ENCODE peak calls at places on chromosome 1, in seven cellular contexts. N, P, V, X, F, Q and B are unnamed samples.

GRCh38 chr1:86567341-86567740 is 20.5 kb downstream of the CLCA4 start:
- DNase-seq in N (no peak), F (no peak), X (no peak), Q (no peak), V (no peak), P (no peak), B (no peak)

GRCh38 chr1:198175418-198176170 is 18.8 kb downstream of the NEK7 start:
- DNase-seq in Q (no peak), P (no peak), N (no peak), X (no peak), V (no peak), F (no peak), B (no peak)

GRCh38 chr1:44288883-44289282 is 66.2 kb downstream of the ERI3 start:
- DNase-seq in V (no peak), Q (no peak), P (no peak), F (no peak), X (no peak), N (no peak), B (no peak)

GRCh38 chr1:178189814-178190213 is 95.9 kb downstream of the RASAL2 start:
- DNase-seq in P (no peak), Q (no peak), F (peak; percentile 57), X (no peak), N (no peak), V (peak; percentile 36), B (no peak)

GRCh38 chr1:55716610-55717009 is 501.4 kb upstream of the USP24 start:
- DNase-seq in Q (no peak), P (no peak), N (no peak), X (no peak), V (no peak), F (no peak), B (no peak)

GRCh38 chr1:160068231-160068630 is 1.7 kb downstream of the KCNJ10 start:
- DNase-seq in F (no peak), X (no peak), N (no peak), P (no peak), Q (no peak), V (no peak), B (no peak)

GRCh38 chr1:62229932-62230331 is 35.3 kb downstream of the L1TD1 start:
- DNase-seq in X (peak; percentile 44), P (no peak), Q (no peak), V (no peak), F (peak; percentile 57), N (no peak), B (no peak)

GRCh38 chr1:178919581-178919980 is 48.7 kb upstream of the ANGPTL1 start:
- DNase-seq in P (no peak), X (no peak), Q (no peak), F (no peak), V (no peak), N (no peak), B (no peak)

GRCh38 chr1:9827558-9828185 is 3.9 kb upstream of the CLSTN1 start:
- DNase-seq in V (no peak), X (no peak), P (no peak), F (no peak), N (no peak), Q (peak; percentile 60), B (no peak)

GRCh38 chr1:26540346-26540745 is 10.8 kb downstream of the RPS6KA1 start:
- DNase-seq in P (no peak), V (no peak), X (no peak), F (no peak), Q (no peak), N (no peak), B (peak; percentile 35)

GRCh38 chr1:160454371-160455152 is 54.2 kb downstream of the VANGL2 start:
- DNase-seq in P (no peak), N (no peak), F (no peak), V (no peak), Q (no peak), X (no peak), B (no peak)

DNA sequence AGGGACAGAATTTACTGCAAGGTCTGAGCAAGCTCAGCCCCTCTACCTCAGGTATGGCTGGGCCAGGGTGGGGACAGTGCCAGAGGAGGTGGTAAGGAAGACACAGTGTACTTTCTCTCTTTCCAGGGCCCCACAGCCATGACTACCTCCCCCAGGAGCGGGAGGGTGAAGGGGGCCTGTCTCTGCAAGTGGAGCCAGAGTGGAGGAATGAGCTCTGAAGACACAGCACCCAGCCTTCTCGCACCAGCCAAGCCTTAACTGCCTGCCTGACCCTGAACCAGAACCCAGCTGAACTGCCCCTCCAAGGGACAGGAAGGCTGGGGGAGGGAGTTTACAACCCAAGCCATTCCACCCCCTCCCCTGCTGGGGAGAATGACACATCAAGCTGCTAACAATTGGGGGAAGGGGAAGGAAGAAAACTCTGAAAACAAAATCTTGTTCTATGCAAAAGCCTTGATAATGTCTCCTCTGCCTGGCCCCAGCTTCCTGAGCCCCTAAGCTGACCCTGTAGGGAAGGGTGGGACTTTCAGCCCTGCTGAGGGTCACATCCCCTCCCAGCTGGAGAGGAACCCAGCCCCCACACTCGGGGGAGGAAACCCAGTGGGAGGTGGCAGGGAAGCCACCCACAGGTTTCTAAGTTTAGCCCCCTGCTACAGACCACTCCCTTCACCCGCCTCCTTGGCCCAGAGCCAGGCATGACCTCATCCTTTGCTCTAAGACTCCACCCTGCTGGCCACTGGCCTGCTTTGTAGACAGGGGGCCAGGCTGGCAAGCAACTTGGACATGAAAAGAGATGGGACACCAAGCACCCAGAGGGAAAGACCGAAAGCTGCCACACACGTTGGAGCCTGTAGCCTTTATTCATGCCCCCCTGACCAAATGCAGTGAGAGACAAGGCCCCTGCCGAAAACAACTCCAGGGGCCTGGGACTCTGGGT is 6.4 kb downstream of the RHOC start:
- DNase-seq in F (peak; percentile 87), P (peak; percentile 97), Q (peak; percentile 100), X (peak; percentile 98), V (peak; percentile 99), N (peak; percentile 79), B (peak; percentile 99)
- H3K4me1 ChIP-seq in F (peaks cover 54% of the 10 kb centered on the region), P (peaks cover 73% of the 10 kb centered on the region), Q (no peaks in the 10 kb centered on the region), X (peaks cover 16% of the 10 kb centered on the region), V (peaks cover 17% of the 10 kb centered on the region), N (peaks cover 37% of the 10 kb centered on the region), B (peaks cover 68% of the 10 kb centered on the region)

DNA sequence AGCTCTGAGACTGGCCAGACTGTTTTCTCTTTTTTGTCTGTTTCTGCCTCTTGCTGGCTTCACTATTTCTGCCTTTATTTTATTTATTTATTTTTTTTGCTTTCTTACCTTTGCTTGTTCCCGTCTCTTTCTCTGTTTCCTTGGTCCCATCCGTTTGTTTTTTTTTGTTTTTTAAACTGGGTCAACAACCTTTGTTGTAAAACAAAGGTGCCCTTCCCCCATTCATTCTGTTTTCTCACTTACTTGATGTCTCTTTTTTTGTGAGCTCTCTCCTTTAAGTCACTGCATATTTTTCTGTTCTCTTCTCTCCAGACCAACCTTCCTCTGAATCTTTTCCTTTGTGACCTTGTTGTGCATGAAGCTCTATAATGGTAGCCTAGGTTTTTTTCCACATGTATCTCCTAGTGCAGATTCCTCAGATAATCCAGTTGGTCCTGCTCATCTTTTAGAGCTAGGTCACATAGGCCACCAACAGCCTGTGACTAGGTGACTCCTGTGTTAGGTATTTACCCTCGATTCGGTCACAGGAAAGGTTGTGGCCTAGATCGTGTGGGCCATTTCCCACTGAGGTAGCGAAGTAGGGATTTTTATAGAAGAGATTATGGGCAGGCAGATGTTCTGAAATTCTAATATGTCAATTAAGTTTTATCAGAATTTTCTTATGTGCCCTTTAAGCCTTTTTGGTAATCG is 15.9 kb downstream of the GNAI3 start:
- DNase-seq in V (no peak), P (no peak), F (no peak), Q (no peak), N (no peak), X (no peak), B (no peak)
- H3K4me1 ChIP-seq in V (peaks cover 4% of the 10 kb centered on the region), P (peaks cover 50% of the 10 kb centered on the region), F (peaks cover 11% of the 10 kb centered on the region), Q (no peaks in the 10 kb centered on the region), N (peaks cover 44% of the 10 kb centered on the region), X (no peaks in the 10 kb centered on the region), B (peaks cover 20% of the 10 kb centered on the region)

DNA sequence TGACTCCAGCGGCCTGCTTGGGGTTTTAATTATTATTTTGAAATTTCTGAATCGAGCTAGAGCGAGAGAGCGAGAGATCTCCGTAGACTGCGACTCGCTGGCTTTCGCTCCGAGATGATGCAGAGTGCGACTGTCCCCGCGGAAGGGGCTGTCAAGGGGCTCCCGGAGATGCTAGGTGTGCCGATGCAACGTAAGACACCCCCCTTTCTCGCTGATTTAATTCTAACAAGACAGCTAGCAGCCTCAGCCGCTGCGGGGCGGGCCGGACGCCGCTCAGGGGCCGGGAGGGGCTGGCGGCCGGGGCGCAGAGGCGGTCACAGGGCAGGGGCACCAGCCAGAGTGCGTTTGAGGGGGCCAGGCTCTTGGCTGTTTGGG is 339 bp downstream of the LHX4 start:
- DNase-seq in V (no peak), F (no peak), Q (no peak), P (no peak), N (no peak), X (peak; percentile 62), B (no peak)
- H3K4me1 ChIP-seq in V (peaks cover 5% of the 10 kb centered on the region), F (peaks cover 25% of the 10 kb centered on the region), Q (no peaks in the 10 kb centered on the region), P (peaks cover 60% of the 10 kb centered on the region), N (peaks cover 25% of the 10 kb centered on the region), X (no peaks in the 10 kb centered on the region), B (peaks cover 37% of the 10 kb centered on the region)

GRCh38 chr1:12625276-12625675 is 7.3 kb upstream of the DHRS3 start:
- DNase-seq in Q (peak; percentile 3), P (no peak), N (no peak), F (no peak), V (no peak), X (no peak), B (no peak)
- H3K4me1 ChIP-seq in Q (no peaks in the 10 kb centered on the region), P (peaks cover 24% of the 10 kb centered on the region), N (peaks cover 20% of the 10 kb centered on the region), F (peaks cover 10% of the 10 kb centered on the region), V (no peaks in the 10 kb centered on the region), X (peaks cover 5% of the 10 kb centered on the region), B (peaks cover 19% of the 10 kb centered on the region)

DNA sequence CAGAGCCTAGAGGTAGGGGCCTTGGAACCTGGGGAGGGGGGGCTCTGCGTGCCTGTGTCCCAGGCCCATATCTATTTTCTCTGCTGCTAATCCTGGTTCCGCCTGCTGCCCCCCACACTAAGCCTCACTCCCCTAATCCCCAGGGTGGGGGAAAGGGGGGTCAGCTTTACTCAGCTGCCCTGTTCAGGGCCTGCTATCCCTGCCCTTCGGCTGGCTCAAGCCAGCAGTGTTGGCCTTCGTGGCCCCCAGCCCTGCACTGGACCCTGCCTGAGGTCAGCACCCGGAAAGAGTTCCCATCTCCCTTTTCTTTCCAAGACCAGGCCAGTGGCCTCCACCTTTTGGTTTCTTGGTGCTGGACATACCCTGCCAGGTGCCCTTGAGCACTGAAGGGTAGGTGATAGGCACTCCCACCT is 8.4 kb downstream of the ZBTB7B start:
- DNase-seq in X (peak; percentile 58), V (no peak), F (no peak), Q (no peak), P (no peak), N (no peak), B (no peak)
- H3K4me1 ChIP-seq in X (no peaks in the 10 kb centered on the region), V (peaks cover 6% of the 10 kb centered on the region), F (peaks cover 12% of the 10 kb centered on the region), Q (no peaks in the 10 kb centered on the region), P (peaks cover 91% of the 10 kb centered on the region), N (peaks cover 95% of the 10 kb centered on the region), B (peaks cover 46% of the 10 kb centered on the region)

GRCh38 chr1:37778654-37779053 is 13.7 kb upstream of the EPHA10 start:
- DNase-seq in F (no peak), P (no peak), V (no peak), X (no peak), N (no peak), Q (no peak), B (no peak)

GRCh38 chr1:37776946-37777516 is 12.1 kb upstream of the EPHA10 start:
- DNase-seq in P (no peak), X (no peak), N (no peak), Q (no peak), V (no peak), F (no peak), B (no peak)

GRCh38 chr1:37782491-37782890 is 11.2 kb upstream of the MANEAL start:
- DNase-seq in X (no peak), F (no peak), P (no peak), V (no peak), Q (no peak), N (no peak), B (no peak)
- H3K4me1 ChIP-seq in X (no peaks in the 10 kb centered on the region), F (no peaks in the 10 kb centered on the region), P (no peaks in the 10 kb centered on the region), V (no peaks in the 10 kb centered on the region), Q (no peaks in the 10 kb centered on the region), N (no peaks in the 10 kb centered on the region), B (no peaks in the 10 kb centered on the region)